ENCODE peak calls at places on chromosome 21, in nine cellular contexts. S is CD8-positive, alpha-beta T cell; W is NCI-H2081 treated with DMSO at 0.1 percent for 48 hours; D is D721Med; F is stimulated activated CD4-positive, alpha-beta T cell treated with anti-CD3 and anti-CD28 coated beads, Interleukin-4, amount 100 ng/mL, for 48 hours; B is Ammon's horn; V is NCI-H510A; X is cardiac muscle cell; M is H54. N is an unnamed sample.

GRCh38 chr21:43609501-43610340 is 49.6 kb downstream of the HSF2BP start:
- DNase-seq in S (no peak), W (peak), D (no peak), F (no peak), B (peak), V (peak), X (peak), M (no peak), N (no peak)

GRCh38 chr21:45523411-45524101 is 18.7 kb downstream of the SLC19A1 start:
- DNase-seq in S (no peak), W (no peak), D (no peak), F (no peak), B (no peak), V (no peak), X (no peak), M (no peak), N (no peak)

GRCh38 chr21:29822064-29822463 is 117.7 kb downstream of the GRIK1 start:
- DNase-seq in S (no peak), W (no peak), D (no peak), F (no peak), B (no peak), V (no peak), X (no peak), M (no peak), N (no peak)

GRCh38 chr21:34935452-34935851 is 113.7 kb downstream of the RUNX1 start:
- DNase-seq in S (no peak), W (no peak), D (no peak), F (no peak), B (no peak), V (no peak), X (no peak), M (no peak), N (no peak)

GRCh38 chr21:24395320-24395933 is 1211.9 kb downstream of the MRPL39 start:
- DNase-seq in S (no peak), W (no peak), D (no peak), F (no peak), B (no peak), V (no peak), X (no peak), M (no peak), N (no peak)

GRCh38 chr21:16821588-16821987 is 691.3 kb upstream of the CXADR start:
- DNase-seq in S (no peak), W (no peak), D (no peak), F (no peak), B (no peak), V (no peak), X (no peak), M (no peak), N (no peak)

GRCh38 chr21:41933259-41934079 is 20.3 kb downstream of the C2CD2 start:
- DNase-seq in S (no peak), W (no peak), D (no peak), F (no peak), B (no peak), V (peak), X (no peak), M (no peak), N (no peak)

GRCh38 chr21:32083175-32083574 is 195.7 kb downstream of the MIS18A start:
- DNase-seq in S (no peak), W (peak), D (no peak), F (no peak), B (no peak), V (no peak), X (no peak), M (no peak), N (no peak)

GRCh38 chr21:46655230-46655629 is 19.8 kb downstream of the PRMT2 start:
- DNase-seq in S (no peak), W (no peak), D (no peak), F (no peak), B (no peak), V (no peak), X (no peak), M (no peak), N (no peak)

GRCh38 chr21:25568230-25568629 is 39.1 kb downstream of the MRPL39 start:
- DNase-seq in S (no peak), W (no peak), D (no peak), F (no peak), B (peak), V (no peak), X (peak), M (no peak), N (no peak)

GRCh38 chr21:45502006-45502345 is 40.3 kb downstream of the SLC19A1 start:
- DNase-seq in S (no peak), W (no peak), D (no peak), F (no peak), B (no peak), V (no peak), X (no peak), M (no peak), N (no peak)

N was measured in KG1.